ENCODE peak calls at places on chromosomes 3 and 15, in six cellular contexts. One of them, this sample, is unnamed.

GRCh38 chr3:165830746-165831145 is 6.5 kb downstream of the BCHE start:
- DNase-seq in A549: no peak
- DNase-seq in ovary: no peak
- DNase-seq in body of pancreas: no peak
- DNase-seq in Peyer's patch: no peak
- DNase-seq in IMR-90: no peak
- DNase-seq in this sample: no peak

GRCh38 chr15:68599560-68600071 is 20.8 kb downstream of the CORO2B start:
- DNase-seq in A549: no peak
- DNase-seq in ovary: peak
- DNase-seq in body of pancreas: no peak
- DNase-seq in Peyer's patch: peak
- DNase-seq in IMR-90: peak
- DNase-seq in this sample: no peak

GRCh38 chr3:129240436-129240835 is 9.0 kb upstream of the COPG1 start:
- DNase-seq in A549: no peak
- DNase-seq in ovary: no peak
- DNase-seq in body of pancreas: no peak
- DNase-seq in Peyer's patch: no peak
- DNase-seq in IMR-90: no peak
- DNase-seq in this sample: no peak

GRCh38 chr3:158747417-158747816 is 15.2 kb upstream of the RARRES1 start:
- DNase-seq in A549: no peak
- DNase-seq in ovary: no peak
- DNase-seq in body of pancreas: no peak
- DNase-seq in Peyer's patch: no peak
- DNase-seq in IMR-90: no peak
- DNase-seq in this sample: no peak

GRCh38 chr3:138687236-138687635 is 78.7 kb downstream of the FAIM start:
- DNase-seq in A549: no peak
- DNase-seq in ovary: no peak
- DNase-seq in body of pancreas: no peak
- DNase-seq in Peyer's patch: no peak
- DNase-seq in IMR-90: peak
- DNase-seq in this sample: no peak

GRCh38 chr3:191383104-191383503 is 52.8 kb upstream of the UTS2B start:
- DNase-seq in A549: no peak
- DNase-seq in ovary: no peak
- DNase-seq in body of pancreas: no peak
- DNase-seq in Peyer's patch: no peak
- DNase-seq in IMR-90: peak
- DNase-seq in this sample: no peak

GRCh38 chr15:24659622-24660021 is 16.0 kb upstream of the NPAP1 start:
- DNase-seq in A549: no peak
- DNase-seq in ovary: no peak
- DNase-seq in body of pancreas: no peak
- DNase-seq in Peyer's patch: no peak
- DNase-seq in IMR-90: no peak
- DNase-seq in this sample: no peak

GRCh38 chr3:77606372-77606771 is 566.5 kb downstream of the ROBO2 start:
- DNase-seq in A549: no peak
- DNase-seq in ovary: no peak
- DNase-seq in body of pancreas: no peak
- DNase-seq in Peyer's patch: no peak
- DNase-seq in IMR-90: no peak
- DNase-seq in this sample: no peak

GRCh38 chr3:44355634-44356033 is 17.1 kb downstream of the TCAIM start:
- DNase-seq in A549: no peak
- DNase-seq in ovary: no peak
- DNase-seq in body of pancreas: peak
- DNase-seq in Peyer's patch: no peak
- DNase-seq in IMR-90: peak
- DNase-seq in this sample: no peak

DNA sequence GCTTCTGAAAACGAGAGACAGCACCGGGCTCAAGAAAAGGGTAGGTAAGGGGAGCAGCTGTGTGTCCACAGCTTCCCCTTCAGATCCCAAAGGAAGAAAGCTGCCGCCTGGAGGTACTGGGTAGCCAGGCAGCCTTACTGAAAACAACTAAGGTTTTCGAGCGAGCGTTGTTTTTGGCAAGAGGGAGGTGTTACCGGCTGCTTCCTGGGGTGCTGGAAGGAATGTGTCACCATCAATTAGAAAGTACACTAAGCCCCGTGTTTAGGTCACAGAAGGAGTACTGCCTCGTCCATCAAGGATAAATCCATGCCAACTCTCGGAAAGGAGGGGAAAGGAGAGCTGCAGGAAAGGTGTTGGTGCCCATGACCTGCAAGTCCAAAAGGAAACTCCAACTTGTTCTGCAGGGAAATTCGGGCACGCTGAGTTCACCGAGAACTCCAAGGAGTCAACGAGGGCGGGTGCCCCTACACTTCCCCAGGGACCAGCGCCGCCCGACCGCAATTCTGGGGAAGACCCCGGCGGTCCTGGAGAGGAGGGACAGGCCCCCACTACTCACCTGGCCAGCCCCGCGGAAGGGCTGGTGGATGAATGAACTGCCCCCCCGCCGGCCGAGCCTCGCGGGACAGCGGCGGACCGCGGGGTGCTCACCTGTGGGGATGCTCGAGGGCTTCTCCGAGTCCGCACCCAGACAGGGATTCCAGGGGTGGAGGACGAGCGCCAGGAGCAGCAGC is 586 bp downstream of the PLOD2 start:
- DNase-seq in A549: peak
- DNase-seq in ovary: peak
- DNase-seq in body of pancreas: peak
- DNase-seq in Peyer's patch: peak
- DNase-seq in IMR-90: peak
- DNase-seq in this sample: peak
- TF ChIP-seq POLR2A in A549: no peak
- TF ChIP-seq POLR2A in ovary: no peak
- TF ChIP-seq POLR2A in body of pancreas: peak
- TF ChIP-seq POLR2A in Peyer's patch: no peak
- TF ChIP-seq POLR2A in IMR-90: peak
- TF ChIP-seq POLR2A in this sample: no peak

GRCh38 chr3:179563298-179563934 is 690 bp downstream of the ACTL6A start:
- DNase-seq in A549: peak
- DNase-seq in ovary: peak
- DNase-seq in body of pancreas: peak
- DNase-seq in Peyer's patch: peak
- DNase-seq in IMR-90: peak
- DNase-seq in this sample: peak
- TF ChIP-seq POLR2A in A549: no peak
- TF ChIP-seq POLR2A in ovary: no peak
- TF ChIP-seq POLR2A in body of pancreas: no peak
- TF ChIP-seq POLR2A in Peyer's patch: no peak
- TF ChIP-seq POLR2A in IMR-90: no peak
- TF ChIP-seq POLR2A in this sample: no peak

GRCh38 chr15:58522865-58523264 is 91.1 kb downstream of the LIPC start:
- DNase-seq in A549: no peak
- DNase-seq in ovary: no peak
- DNase-seq in body of pancreas: no peak
- DNase-seq in Peyer's patch: no peak
- DNase-seq in IMR-90: no peak
- DNase-seq in this sample: no peak

GRCh38 chr15:58522391-58522790 is 90.6 kb downstream of the LIPC start:
- DNase-seq in A549: no peak
- DNase-seq in ovary: no peak
- DNase-seq in body of pancreas: no peak
- DNase-seq in Peyer's patch: no peak
- DNase-seq in IMR-90: no peak
- DNase-seq in this sample: no peak

GRCh38 chr15:58520464-58520863 is 88.7 kb downstream of the LIPC start:
- DNase-seq in A549: no peak
- DNase-seq in ovary: no peak
- DNase-seq in body of pancreas: no peak
- DNase-seq in Peyer's patch: no peak
- DNase-seq in IMR-90: no peak
- DNase-seq in this sample: no peak

GRCh38 chr15:58521293-58521991 is 89.7 kb downstream of the LIPC start:
- DNase-seq in A549: peak
- DNase-seq in ovary: peak
- DNase-seq in body of pancreas: peak
- DNase-seq in Peyer's patch: no peak
- DNase-seq in IMR-90: peak
- DNase-seq in this sample: no peak

GRCh38 chr15:58520936-58521292 is 89.1 kb downstream of the LIPC start:
- DNase-seq in A549: no peak
- DNase-seq in ovary: no peak
- DNase-seq in body of pancreas: no peak
- DNase-seq in Peyer's patch: no peak
- DNase-seq in IMR-90: no peak
- DNase-seq in this sample: no peak
- TF ChIP-seq POLR2A in A549: no peak
- TF ChIP-seq POLR2A in ovary: no peak
- TF ChIP-seq POLR2A in body of pancreas: no peak
- TF ChIP-seq POLR2A in Peyer's patch: no peak
- TF ChIP-seq POLR2A in IMR-90: no peak
- TF ChIP-seq POLR2A in this sample: no peak

GRCh38 chr15:45522931-45523331 is 376 bp upstream of the SLC30A4 start:
- DNase-seq in A549: peak
- DNase-seq in ovary: no peak
- DNase-seq in body of pancreas: no peak
- DNase-seq in Peyer's patch: no peak
- DNase-seq in IMR-90: peak
- DNase-seq in this sample: no peak

GRCh38 chr15:45521596-45522167 is 873 bp downstream of the SLC30A4 start:
- DNase-seq in A549: peak
- DNase-seq in ovary: no peak
- DNase-seq in body of pancreas: no peak
- DNase-seq in Peyer's patch: no peak
- DNase-seq in IMR-90: no peak
- DNase-seq in this sample: no peak

GRCh38 chr15:45522179-45522930 is at the start of gene SLC30A4:
- DNase-seq in A549: peak
- DNase-seq in ovary: peak
- DNase-seq in body of pancreas: peak
- DNase-seq in Peyer's patch: peak
- DNase-seq in IMR-90: peak
- DNase-seq in this sample: no peak
- TF ChIP-seq POLR2A in A549: peak
- TF ChIP-seq POLR2A in ovary: peak
- TF ChIP-seq POLR2A in body of pancreas: peak
- TF ChIP-seq POLR2A in Peyer's patch: peak
- TF ChIP-seq POLR2A in IMR-90: no peak
- TF ChIP-seq POLR2A in this sample: no peak

GRCh38 chr3:182523836-182524235 is 269.5 kb upstream of the ATP11B start:
- DNase-seq in A549: no peak
- DNase-seq in ovary: no peak
- DNase-seq in body of pancreas: no peak
- DNase-seq in Peyer's patch: no peak
- DNase-seq in IMR-90: no peak
- DNase-seq in this sample: no peak
- TF ChIP-seq POLR2A in A549: no peak
- TF ChIP-seq POLR2A in ovary: no peak
- TF ChIP-seq POLR2A in body of pancreas: no peak
- TF ChIP-seq POLR2A in Peyer's patch: no peak
- TF ChIP-seq POLR2A in IMR-90: no peak
- TF ChIP-seq POLR2A in this sample: no peak

GRCh38 chr3:39398700-39399099 is 7.8 kb upstream of the RPSA start:
- DNase-seq in A549: no peak
- DNase-seq in ovary: no peak
- DNase-seq in body of pancreas: no peak
- DNase-seq in Peyer's patch: no peak
- DNase-seq in IMR-90: no peak
- DNase-seq in this sample: no peak
- TF ChIP-seq POLR2A in A549: no peak
- TF ChIP-seq POLR2A in ovary: no peak
- TF ChIP-seq POLR2A in body of pancreas: no peak
- TF ChIP-seq POLR2A in Peyer's patch: no peak
- TF ChIP-seq POLR2A in IMR-90: no peak
- TF ChIP-seq POLR2A in this sample: no peak

GRCh38 chr3:143971367-143972154 is at the start of gene DIPK2A:
- DNase-seq in A549: peak
- DNase-seq in ovary: peak
- DNase-seq in body of pancreas: peak
- DNase-seq in Peyer's patch: peak
- DNase-seq in IMR-90: peak
- DNase-seq in this sample: peak
- TF ChIP-seq POLR2A in A549: peak
- TF ChIP-seq POLR2A in ovary: peak
- TF ChIP-seq POLR2A in body of pancreas: peak
- TF ChIP-seq POLR2A in Peyer's patch: peak
- TF ChIP-seq POLR2A in IMR-90: peak
- TF ChIP-seq POLR2A in this sample: peak

GRCh38 chr15:88624156-88624970 is 3.2 kb downstream of the AEN start:
- DNase-seq in A549: no peak
- DNase-seq in ovary: no peak
- DNase-seq in body of pancreas: no peak
- DNase-seq in Peyer's patch: no peak
- DNase-seq in IMR-90: peak
- DNase-seq in this sample: no peak

GRCh38 chr15:88627463-88627862 is 6.3 kb downstream of the AEN start:
- DNase-seq in A549: no peak
- DNase-seq in ovary: no peak
- DNase-seq in body of pancreas: no peak
- DNase-seq in Peyer's patch: no peak
- DNase-seq in IMR-90: no peak
- DNase-seq in this sample: no peak

GRCh38 chr15:88624971-88625290 is 3.8 kb downstream of the AEN start:
- DNase-seq in A549: no peak
- DNase-seq in ovary: no peak
- DNase-seq in body of pancreas: no peak
- DNase-seq in Peyer's patch: no peak
- DNase-seq in IMR-90: no peak
- DNase-seq in this sample: no peak

GRCh38 chr15:88628018-88628673 is 7.0 kb downstream of the AEN start:
- DNase-seq in A549: no peak
- DNase-seq in ovary: no peak
- DNase-seq in body of pancreas: no peak
- DNase-seq in Peyer's patch: no peak
- DNase-seq in IMR-90: no peak
- DNase-seq in this sample: no peak

DNA sequence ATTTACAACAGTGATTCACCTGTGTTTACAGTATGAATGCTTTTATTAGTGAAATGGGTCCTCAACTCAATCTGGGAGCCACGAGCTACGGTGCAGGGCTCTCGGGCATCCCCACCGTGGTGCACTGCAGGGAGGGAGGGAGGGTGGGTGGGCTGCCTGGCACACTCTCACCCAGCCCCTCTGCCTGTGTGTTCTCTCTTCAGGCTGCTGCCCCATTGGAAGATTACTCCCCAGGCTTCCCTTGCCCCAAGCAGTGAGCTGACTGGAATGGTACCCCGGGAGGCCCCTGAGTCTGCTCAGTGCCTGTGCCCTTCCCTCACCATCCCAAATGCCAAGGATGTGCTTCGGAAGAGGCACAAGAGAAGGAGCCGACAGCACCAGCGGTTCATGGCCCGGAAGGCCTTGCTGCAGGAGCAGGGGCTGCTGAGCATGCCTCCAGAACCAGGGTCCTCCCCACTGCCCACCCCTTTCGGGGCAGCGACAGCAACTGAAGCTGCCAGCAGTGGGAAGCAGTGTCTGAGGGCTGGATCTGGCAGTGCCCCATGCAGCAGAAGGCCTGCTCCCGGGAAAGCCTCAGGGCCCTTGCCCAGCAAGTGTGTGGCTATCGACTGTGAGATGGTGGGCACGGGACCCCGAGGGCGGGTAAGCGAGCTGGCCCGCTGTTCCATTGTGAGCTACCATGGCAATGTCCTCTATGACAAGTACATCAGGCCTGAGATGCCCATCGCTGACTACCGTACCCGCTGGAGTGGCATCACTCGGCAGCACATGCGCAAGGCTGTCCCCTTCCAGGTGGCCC is 5.0 kb downstream of the AEN start:
- DNase-seq in A549: no peak
- DNase-seq in ovary: no peak
- DNase-seq in body of pancreas: no peak
- DNase-seq in Peyer's patch: no peak
- DNase-seq in IMR-90: no peak
- DNase-seq in this sample: no peak
- TF ChIP-seq POLR2A in A549: no peak
- TF ChIP-seq POLR2A in ovary: no peak
- TF ChIP-seq POLR2A in body of pancreas: no peak
- TF ChIP-seq POLR2A in Peyer's patch: no peak
- TF ChIP-seq POLR2A in IMR-90: no peak
- TF ChIP-seq POLR2A in this sample: no peak

This sample was measured in esophagus muscularis mucosa.